ENCODE peak calls at places on chromosomes 2 and 18, in seven cellular contexts. Y is spleen, V is H54, W is uterus, B is transverse colon, H is ovary, D is NB4. K is an unnamed sample.
A peak's percentile ranks its signal among the peaks of the same experiment; 100 is the strongest.

GRCh38 chr2:234966340-234966739 is 14.5 kb downstream of the SH3BP4 start:
- DNase-seq in H (no peak), D (no peak), W (no peak), B (no peak), V (no peak), Y (no peak), K (no peak)

GRCh38 chr2:64975232-64975791 is 13.9 kb upstream of the SLC1A4 start:
- DNase-seq in B (no peak), W (no peak), V (peak; percentile 78), Y (no peak), D (no peak), H (peak; percentile 52), K (no peak)

GRCh38 chr2:216142540-216142939 is 33.4 kb downstream of the XRCC5 start:
- DNase-seq in W (no peak), D (no peak), V (no peak), B (no peak), Y (no peak), H (no peak), K (no peak)

GRCh38 chr2:42567806-42568429 is 514 bp upstream of the MTA3 start:
- DNase-seq in W (peak; percentile 37), D (peak; percentile 66), Y (peak; percentile 82), V (no peak), B (peak; percentile 72), H (peak; percentile 76), K (no peak)

GRCh38 chr2:118290436-118291004 is 202.2 kb downstream of the INSIG2 start:
- DNase-seq in H (no peak), B (no peak), D (no peak), Y (no peak), W (no peak), V (no peak), K (no peak)

GRCh38 chr2:215796160-215796559 is 217.2 kb downstream of the MREG start:
- DNase-seq in H (no peak), V (peak; percentile 50), B (no peak), Y (no peak), D (peak; percentile 70), W (peak; percentile 57), K (no peak)

GRCh38 chr2:227194219-227194618 is 29.8 kb downstream of the COL4A3 start:
- DNase-seq in H (no peak), Y (no peak), W (no peak), V (no peak), D (no peak), B (no peak), K (no peak)

GRCh38 chr18:24018299-24018910 is 3.9 kb downstream of the TTC39C start:
- DNase-seq in Y (no peak), B (no peak), H (no peak), V (no peak), W (no peak), D (no peak), K (no peak)

GRCh38 chr18:13112982-13113381 is 105.6 kb upstream of the LDLRAD4 start:
- DNase-seq in D (peak; percentile 30), V (no peak), W (peak; percentile 32), B (peak; percentile 47), H (no peak), Y (no peak), K (peak; percentile 50)

GRCh38 chr2:10753156-10753555 is 31.7 kb downstream of the ATP6V1C2 start:
- DNase-seq in W (no peak), V (no peak), H (no peak), D (no peak), Y (no peak), B (no peak), K (no peak)

GRCh38 chr18:9673296-9674251 is 34.5 kb upstream of the RAB31 start:
- DNase-seq in V (peak; percentile 40), H (no peak), D (peak; percentile 77), W (no peak), Y (no peak), B (peak; percentile 56), K (peak; percentile 53)

GRCh38 chr2:24870891-24871705 is 48.9 kb downstream of the ADCY3 start:
- DNase-seq in V (no peak), Y (no peak), H (no peak), B (no peak), W (no peak), D (peak; percentile 28), K (no peak)

GRCh38 chr2:140994856-140995255 is 1136.0 kb downstream of the LRP1B start:
- DNase-seq in W (no peak), D (no peak), B (no peak), H (no peak), Y (no peak), V (no peak), K (no peak)

GRCh38 chr2:220227272-220227920 is 600.0 kb downstream of the SLC4A3 start:
- DNase-seq in H (no peak), B (no peak), W (no peak), Y (no peak), V (no peak), D (no peak), K (no peak)

GRCh38 chr2:138324068-138324771 is 177.3 kb upstream of the SPOPL start:
- DNase-seq in V (no peak), H (no peak), Y (no peak), D (no peak), W (no peak), B (no peak), K (no peak)

GRCh38 chr2:50347355-50348044 is 684.4 kb downstream of the NRXN1 start:
- DNase-seq in V (no peak), W (no peak), B (no peak), D (no peak), Y (peak; percentile 43), H (no peak), K (no peak)

GRCh38 chr2:145652051-145652450 is 1132.1 kb upstream of the ZEB2 start:
- DNase-seq in V (no peak), W (no peak), D (peak; percentile 10), Y (no peak), H (no peak), B (no peak), K (no peak)

GRCh38 chr2:224162122-224162521 is 123.0 kb upstream of the SERPINE2 start:
- DNase-seq in W (no peak), V (no peak), Y (no peak), H (no peak), B (no peak), D (no peak), K (no peak)

GRCh38 chr2:239465017-239466001 is 64.5 kb upstream of the HDAC4 start:
- DNase-seq in D (peak; percentile 22), V (peak; percentile 100), B (peak; percentile 70), H (peak; percentile 37), W (peak; percentile 37), Y (peak; percentile 84), K (no peak)

GRCh38 chr18:3806656-3807055 is 356.7 kb downstream of the TGIF1 start:
- DNase-seq in W (no peak), H (no peak), D (no peak), V (no peak), B (no peak), Y (no peak), K (no peak)

GRCh38 chr2:136248907-136249306 is 131.0 kb upstream of the CXCR4 start:
- DNase-seq in H (no peak), V (no peak), W (no peak), D (no peak), Y (no peak), B (no peak), K (no peak)

GRCh38 chr2:136246086-136246669 is 128.2 kb upstream of the CXCR4 start:
- DNase-seq in D (peak; percentile 95), W (no peak), H (no peak), Y (peak; percentile 87), B (peak; percentile 37), V (no peak), K (peak; percentile 10)

GRCh38 chr2:136248242-136248641 is 130.3 kb upstream of the CXCR4 start:
- DNase-seq in D (no peak), H (no peak), B (no peak), Y (no peak), V (no peak), W (no peak), K (no peak)

GRCh38 chr2:136244558-136244885 is 126.6 kb upstream of the CXCR4 start:
- DNase-seq in V (no peak), H (no peak), W (no peak), Y (no peak), B (no peak), D (no peak), K (no peak)

DNA sequence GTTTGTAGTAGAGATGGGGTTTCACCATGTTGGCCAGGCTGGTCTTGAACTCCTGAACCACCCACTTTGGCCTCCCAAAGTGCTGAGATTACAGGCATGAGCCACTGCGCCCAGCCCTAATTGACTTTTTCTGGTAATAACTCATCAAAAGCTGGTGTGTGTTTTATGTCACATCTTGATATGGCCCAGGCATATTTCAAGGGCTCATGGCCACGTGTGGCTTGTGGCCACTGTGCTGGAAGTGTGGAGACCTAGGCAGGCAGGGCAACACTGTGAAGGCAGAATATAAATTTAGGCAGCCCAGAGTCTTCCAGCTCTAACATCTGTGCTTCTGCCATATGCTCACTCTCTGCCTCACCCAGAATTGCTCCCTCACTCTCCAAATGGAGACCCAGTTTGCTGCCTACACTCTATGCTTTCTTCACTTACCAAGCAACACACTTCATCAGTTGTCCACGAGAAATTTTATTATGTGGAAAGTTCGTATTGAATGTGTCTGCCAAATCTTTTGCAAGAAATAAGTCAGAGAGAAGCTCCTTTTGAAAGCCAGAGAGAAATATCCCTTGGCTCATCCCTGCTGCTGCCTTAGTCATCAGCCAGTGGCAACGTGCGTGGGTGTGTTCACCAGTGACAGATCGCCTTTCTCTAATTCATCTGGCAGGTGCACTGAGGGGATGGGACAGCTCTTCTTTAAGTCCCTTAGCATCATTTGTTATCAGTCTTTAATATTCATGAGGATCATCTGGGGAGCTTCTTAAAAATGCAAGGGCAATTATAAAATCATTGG is 129.4 kb upstream of the CXCR4 start:
- DNase-seq in D (peak; percentile 59), H (no peak), Y (no peak), B (no peak), V (no peak), W (no peak), K (no peak)
- TF ChIP-seq POLR2A in D (no peak), H (no peak), Y (no peak), B (no peak), V (no peak), W (no peak), K (no peak)

GRCh38 chr18:21612125-21613100 is at the start of gene SNRPD1:
- DNase-seq in W (peak; percentile 74), D (peak; percentile 95), V (peak; percentile 73), B (peak; percentile 91), H (peak; percentile 93), Y (peak; percentile 98), K (peak; percentile 95)
- TF ChIP-seq POLR2A in W (peak; percentile 19), D (peak; percentile 83), V (peak; percentile 84), B (peak; percentile 65), H (peak; percentile 41), Y (no peak), K (peak; percentile 94)

GRCh38 chr2:98086491-98087446 is at the start of gene VWA3B:
- DNase-seq in W (peak; percentile 13), Y (peak; percentile 93), H (peak; percentile 79), B (peak; percentile 91), D (peak; percentile 28), V (peak; percentile 18), K (peak; percentile 61)
- TF ChIP-seq POLR2A in W (no peak), Y (no peak), H (no peak), B (peak; percentile 73), D (no peak), V (no peak), K (no peak)

DNA sequence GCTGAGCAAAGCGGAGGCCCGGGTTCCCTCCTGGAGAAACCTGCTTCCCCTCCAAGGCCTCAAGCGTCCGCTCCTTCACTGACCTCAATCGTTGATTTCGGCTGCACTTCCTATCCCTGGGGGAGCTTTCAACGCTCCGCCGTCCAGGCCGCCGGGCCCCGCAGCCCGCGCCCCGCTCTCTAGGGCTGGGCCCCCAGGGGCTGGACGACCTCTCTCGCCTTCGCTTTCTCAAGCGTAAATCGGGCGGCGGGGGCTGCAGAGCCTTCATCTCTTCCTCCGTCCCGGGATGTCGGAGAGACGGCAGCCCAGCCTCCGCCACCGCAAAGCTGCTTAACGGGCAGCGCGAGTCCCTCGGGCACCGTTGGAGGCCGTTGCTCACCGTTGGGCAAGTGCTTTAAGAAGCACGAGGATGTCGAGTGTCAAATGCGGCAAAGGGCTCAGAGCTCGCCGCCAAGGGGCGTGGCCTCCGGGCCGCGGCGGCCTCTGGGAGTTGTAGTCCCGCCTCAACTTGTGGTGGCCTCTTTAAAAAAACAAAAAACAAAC is 8.5 kb downstream of the HES6 start:
- DNase-seq in W (peak; percentile 81), H (peak; percentile 85), D (peak; percentile 94), B (peak; percentile 75), V (no peak), Y (peak; percentile 94), K (peak; percentile 88)
- TF ChIP-seq POLR2A in W (peak; percentile 25), H (no peak), D (peak; percentile 84), B (no peak), V (no peak), Y (no peak), K (peak; percentile 69)